ENCODE peak calls at places on chromosomes 12 and 14, in six cellular contexts. One of them, this sample, is unnamed.

GRCh38 chr14:36506732-36507614 is 13.1 kb downstream of the NKX2-1 start:
- DNase-seq in vagina: no peak
- DNase-seq in activated CD4-positive, CD25-positive, alpha-beta regulatory T cell: no peak
- DNase-seq in pancreas: no peak
- DNase-seq in cardiac muscle cell: no peak
- DNase-seq in WTC11: no peak
- DNase-seq in this sample: no peak

GRCh38 chr12:31362759-31363415 is 36.9 kb upstream of the SINHCAF start:
- DNase-seq in vagina: no peak
- DNase-seq in activated CD4-positive, CD25-positive, alpha-beta regulatory T cell: no peak
- DNase-seq in pancreas: no peak
- DNase-seq in cardiac muscle cell: no peak
- DNase-seq in WTC11: peak
- DNase-seq in this sample: no peak

GRCh38 chr12:53051881-53052412 is 2.1 kb downstream of the TNS2 start:
- DNase-seq in vagina: no peak
- DNase-seq in activated CD4-positive, CD25-positive, alpha-beta regulatory T cell: no peak
- DNase-seq in pancreas: peak
- DNase-seq in cardiac muscle cell: peak
- DNase-seq in WTC11: no peak
- DNase-seq in this sample: no peak

GRCh38 chr14:43169722-43170121 is 1337.4 kb downstream of the FSCB start:
- DNase-seq in vagina: no peak
- DNase-seq in activated CD4-positive, CD25-positive, alpha-beta regulatory T cell: no peak
- DNase-seq in pancreas: no peak
- DNase-seq in cardiac muscle cell: no peak
- DNase-seq in WTC11: no peak
- DNase-seq in this sample: no peak

GRCh38 chr12:13390921-13391320 is 194.4 kb downstream of the EMP1 start:
- DNase-seq in vagina: no peak
- DNase-seq in activated CD4-positive, CD25-positive, alpha-beta regulatory T cell: no peak
- DNase-seq in pancreas: no peak
- DNase-seq in cardiac muscle cell: no peak
- DNase-seq in WTC11: no peak
- DNase-seq in this sample: no peak

GRCh38 chr12:62259311-62259992 is 752 bp upstream of the USP15 start:
- DNase-seq in vagina: no peak
- DNase-seq in activated CD4-positive, CD25-positive, alpha-beta regulatory T cell: no peak
- DNase-seq in pancreas: no peak
- DNase-seq in cardiac muscle cell: no peak
- DNase-seq in WTC11: no peak
- DNase-seq in this sample: no peak

GRCh38 chr12:64611430-64612286 is 1.4 kb downstream of the RASSF3 start:
- DNase-seq in vagina: no peak
- DNase-seq in activated CD4-positive, CD25-positive, alpha-beta regulatory T cell: no peak
- DNase-seq in pancreas: peak
- DNase-seq in cardiac muscle cell: peak
- DNase-seq in WTC11: peak
- DNase-seq in this sample: no peak

GRCh38 chr12:19095331-19095730 is 34.2 kb upstream of the PLEKHA5 start:
- DNase-seq in vagina: no peak
- DNase-seq in activated CD4-positive, CD25-positive, alpha-beta regulatory T cell: no peak
- DNase-seq in pancreas: no peak
- DNase-seq in cardiac muscle cell: peak
- DNase-seq in WTC11: no peak
- DNase-seq in this sample: no peak

GRCh38 chr14:24426912-24427536 is 2.4 kb downstream of the CBLN3 start:
- DNase-seq in vagina: peak
- DNase-seq in activated CD4-positive, CD25-positive, alpha-beta regulatory T cell: no peak
- DNase-seq in pancreas: peak
- DNase-seq in cardiac muscle cell: no peak
- DNase-seq in WTC11: peak
- DNase-seq in this sample: no peak

GRCh38 chr14:22939684-22940083 is 10.5 kb upstream of the PRMT5 start:
- DNase-seq in vagina: no peak
- DNase-seq in activated CD4-positive, CD25-positive, alpha-beta regulatory T cell: no peak
- DNase-seq in pancreas: no peak
- DNase-seq in cardiac muscle cell: no peak
- DNase-seq in WTC11: no peak
- DNase-seq in this sample: no peak

GRCh38 chr12:49345048-49345839 is 1.4 kb upstream of the DNAJC22 start:
- DNase-seq in vagina: no peak
- DNase-seq in activated CD4-positive, CD25-positive, alpha-beta regulatory T cell: no peak
- DNase-seq in pancreas: peak
- DNase-seq in cardiac muscle cell: no peak
- DNase-seq in WTC11: no peak
- DNase-seq in this sample: peak

GRCh38 chr12:118357327-118358007 is 15.2 kb downstream of the TAOK3 start:
- DNase-seq in vagina: no peak
- DNase-seq in activated CD4-positive, CD25-positive, alpha-beta regulatory T cell: no peak
- DNase-seq in pancreas: no peak
- DNase-seq in cardiac muscle cell: peak
- DNase-seq in WTC11: no peak
- DNase-seq in this sample: no peak

GRCh38 chr14:90642239-90642717 is 174.0 kb downstream of the TTC7B start:
- DNase-seq in vagina: no peak
- DNase-seq in activated CD4-positive, CD25-positive, alpha-beta regulatory T cell: no peak
- DNase-seq in pancreas: no peak
- DNase-seq in cardiac muscle cell: peak
- DNase-seq in WTC11: peak
- DNase-seq in this sample: no peak

GRCh38 chr12:1593232-1594044 is 943 bp downstream of the FBXL14 start:
- DNase-seq in vagina: no peak
- DNase-seq in activated CD4-positive, CD25-positive, alpha-beta regulatory T cell: no peak
- DNase-seq in pancreas: peak
- DNase-seq in cardiac muscle cell: no peak
- DNase-seq in WTC11: peak
- DNase-seq in this sample: peak

GRCh38 chr14:95151561-95151960 is 5.8 kb downstream of the DICER1 start:
- DNase-seq in vagina: no peak
- DNase-seq in activated CD4-positive, CD25-positive, alpha-beta regulatory T cell: no peak
- DNase-seq in pancreas: no peak
- DNase-seq in cardiac muscle cell: no peak
- DNase-seq in WTC11: no peak
- DNase-seq in this sample: no peak

GRCh38 chr14:28751467-28752058 is 15.0 kb upstream of the FOXG1 start:
- DNase-seq in vagina: no peak
- DNase-seq in activated CD4-positive, CD25-positive, alpha-beta regulatory T cell: no peak
- DNase-seq in pancreas: no peak
- DNase-seq in cardiac muscle cell: peak
- DNase-seq in WTC11: peak
- DNase-seq in this sample: peak

GRCh38 chr12:102680296-102680695 is 199.9 kb upstream of the IGF1 start:
- DNase-seq in vagina: no peak
- DNase-seq in activated CD4-positive, CD25-positive, alpha-beta regulatory T cell: no peak
- DNase-seq in pancreas: no peak
- DNase-seq in cardiac muscle cell: no peak
- DNase-seq in WTC11: no peak
- DNase-seq in this sample: no peak

GRCh38 chr14:22221508-22221907 is 367.5 kb downstream of the DAD1 start:
- DNase-seq in vagina: no peak
- DNase-seq in activated CD4-positive, CD25-positive, alpha-beta regulatory T cell: no peak
- DNase-seq in pancreas: no peak
- DNase-seq in cardiac muscle cell: peak
- DNase-seq in WTC11: no peak
- DNase-seq in this sample: no peak

GRCh38 chr12:67826148-67826547 is 163.1 kb upstream of the IFNG-AS1 start:
- DNase-seq in vagina: no peak
- DNase-seq in activated CD4-positive, CD25-positive, alpha-beta regulatory T cell: no peak
- DNase-seq in pancreas: no peak
- DNase-seq in cardiac muscle cell: no peak
- DNase-seq in WTC11: no peak
- DNase-seq in this sample: no peak

GRCh38 chr14:104264495-104265265 is 126.3 kb downstream of the KIF26A start:
- DNase-seq in vagina: peak
- DNase-seq in activated CD4-positive, CD25-positive, alpha-beta regulatory T cell: no peak
- DNase-seq in pancreas: no peak
- DNase-seq in cardiac muscle cell: no peak
- DNase-seq in WTC11: peak
- DNase-seq in this sample: no peak

GRCh38 chr12:22709292-22709691 is 84.3 kb downstream of the ETNK1 start:
- DNase-seq in vagina: no peak
- DNase-seq in activated CD4-positive, CD25-positive, alpha-beta regulatory T cell: no peak
- DNase-seq in pancreas: no peak
- DNase-seq in cardiac muscle cell: peak
- DNase-seq in WTC11: no peak
- DNase-seq in this sample: peak

GRCh38 chr14:52473557-52473956 is 78.7 kb downstream of the TXNDC16 start:
- DNase-seq in vagina: no peak
- DNase-seq in activated CD4-positive, CD25-positive, alpha-beta regulatory T cell: no peak
- DNase-seq in pancreas: no peak
- DNase-seq in cardiac muscle cell: peak
- DNase-seq in WTC11: no peak
- DNase-seq in this sample: peak

GRCh38 chr14:38505221-38506095 is 249.6 kb upstream of the CLEC14A start:
- DNase-seq in vagina: no peak
- DNase-seq in activated CD4-positive, CD25-positive, alpha-beta regulatory T cell: no peak
- DNase-seq in pancreas: no peak
- DNase-seq in cardiac muscle cell: no peak
- DNase-seq in WTC11: no peak
- DNase-seq in this sample: no peak

GRCh38 chr14:69475194-69475818 is 9.2 kb upstream of the PLEKHD1 start:
- DNase-seq in vagina: no peak
- DNase-seq in activated CD4-positive, CD25-positive, alpha-beta regulatory T cell: no peak
- DNase-seq in pancreas: no peak
- DNase-seq in cardiac muscle cell: peak
- DNase-seq in WTC11: no peak
- DNase-seq in this sample: peak

GRCh38 chr14:68104518-68104917 is 284.9 kb downstream of the RAD51B start:
- DNase-seq in vagina: no peak
- DNase-seq in activated CD4-positive, CD25-positive, alpha-beta regulatory T cell: no peak
- DNase-seq in pancreas: no peak
- DNase-seq in cardiac muscle cell: peak
- DNase-seq in WTC11: no peak
- DNase-seq in this sample: no peak

GRCh38 chr14:23055147-23055550 is 2.2 kb downstream of the CDH24 start:
- DNase-seq in vagina: no peak
- DNase-seq in activated CD4-positive, CD25-positive, alpha-beta regulatory T cell: no peak
- DNase-seq in pancreas: no peak
- DNase-seq in cardiac muscle cell: no peak
- DNase-seq in WTC11: no peak
- DNase-seq in this sample: no peak

GRCh38 chr12:94553130-94553519 is 93.5 kb upstream of the CEP83 start:
- DNase-seq in vagina: no peak
- DNase-seq in activated CD4-positive, CD25-positive, alpha-beta regulatory T cell: no peak
- DNase-seq in pancreas: no peak
- DNase-seq in cardiac muscle cell: peak
- DNase-seq in WTC11: no peak
- DNase-seq in this sample: no peak

GRCh38 chr12:39764944-39765560 is 145.4 kb upstream of the ABCD2 start:
- DNase-seq in vagina: no peak
- DNase-seq in activated CD4-positive, CD25-positive, alpha-beta regulatory T cell: no peak
- DNase-seq in pancreas: no peak
- DNase-seq in cardiac muscle cell: peak
- DNase-seq in WTC11: no peak
- DNase-seq in this sample: peak

GRCh38 chr12:113425960-113426453 is 3.8 kb downstream of the SDSL start:
- DNase-seq in vagina: no peak
- DNase-seq in activated CD4-positive, CD25-positive, alpha-beta regulatory T cell: no peak
- DNase-seq in pancreas: no peak
- DNase-seq in cardiac muscle cell: no peak
- DNase-seq in WTC11: peak
- DNase-seq in this sample: no peak

GRCh38 chr12:107557026-107557425 is 128.6 kb upstream of the PWP1 start:
- DNase-seq in vagina: no peak
- DNase-seq in activated CD4-positive, CD25-positive, alpha-beta regulatory T cell: no peak
- DNase-seq in pancreas: no peak
- DNase-seq in cardiac muscle cell: no peak
- DNase-seq in WTC11: no peak
- DNase-seq in this sample: no peak

GRCh38 chr14:71130491-71131179 is 223.4 kb downstream of the PCNX1 start:
- DNase-seq in vagina: peak
- DNase-seq in activated CD4-positive, CD25-positive, alpha-beta regulatory T cell: no peak
- DNase-seq in pancreas: no peak
- DNase-seq in cardiac muscle cell: peak
- DNase-seq in WTC11: no peak
- DNase-seq in this sample: no peak

GRCh38 chr12:97752129-97752528 is 289.5 kb downstream of the RMST start:
- DNase-seq in vagina: no peak
- DNase-seq in activated CD4-positive, CD25-positive, alpha-beta regulatory T cell: no peak
- DNase-seq in pancreas: no peak
- DNase-seq in cardiac muscle cell: no peak
- DNase-seq in WTC11: no peak
- DNase-seq in this sample: no peak

GRCh38 chr12:2291182-2291832 is 238.5 kb downstream of the CACNA1C start:
- DNase-seq in vagina: no peak
- DNase-seq in activated CD4-positive, CD25-positive, alpha-beta regulatory T cell: no peak
- DNase-seq in pancreas: no peak
- DNase-seq in cardiac muscle cell: peak
- DNase-seq in WTC11: peak
- DNase-seq in this sample: peak

GRCh38 chr12:110694330-110694891 is 5.5 kb upstream of the HVCN1 start:
- DNase-seq in vagina: no peak
- DNase-seq in activated CD4-positive, CD25-positive, alpha-beta regulatory T cell: no peak
- DNase-seq in pancreas: peak
- DNase-seq in cardiac muscle cell: peak
- DNase-seq in WTC11: no peak
- DNase-seq in this sample: no peak

GRCh38 chr12:64826234-64826633 is 1.8 kb downstream of the TBC1D30 start:
- DNase-seq in vagina: no peak
- DNase-seq in activated CD4-positive, CD25-positive, alpha-beta regulatory T cell: no peak
- DNase-seq in pancreas: peak
- DNase-seq in cardiac muscle cell: peak
- DNase-seq in WTC11: peak
- DNase-seq in this sample: peak

GRCh38 chr12:69102856-69103255 is 136.5 kb upstream of the CPSF6 start:
- DNase-seq in vagina: no peak
- DNase-seq in activated CD4-positive, CD25-positive, alpha-beta regulatory T cell: no peak
- DNase-seq in pancreas: no peak
- DNase-seq in cardiac muscle cell: no peak
- DNase-seq in WTC11: no peak
- DNase-seq in this sample: no peak

GRCh38 chr12:48861111-48861510 is 4.6 kb downstream of the RND1 start:
- DNase-seq in vagina: no peak
- DNase-seq in activated CD4-positive, CD25-positive, alpha-beta regulatory T cell: no peak
- DNase-seq in pancreas: no peak
- DNase-seq in cardiac muscle cell: no peak
- DNase-seq in WTC11: no peak
- DNase-seq in this sample: no peak

GRCh38 chr14:79597561-79597960 is 613.7 kb downstream of the DIO2 start:
- DNase-seq in vagina: no peak
- DNase-seq in activated CD4-positive, CD25-positive, alpha-beta regulatory T cell: no peak
- DNase-seq in pancreas: no peak
- DNase-seq in cardiac muscle cell: peak
- DNase-seq in WTC11: no peak
- DNase-seq in this sample: no peak

GRCh38 chr12:121448771-121449315 is 48.9 kb downstream of the RNF34 start:
- DNase-seq in vagina: no peak
- DNase-seq in activated CD4-positive, CD25-positive, alpha-beta regulatory T cell: no peak
- DNase-seq in pancreas: no peak
- DNase-seq in cardiac muscle cell: no peak
- DNase-seq in WTC11: no peak
- DNase-seq in this sample: no peak

GRCh38 chr12:118680361-118680963 is 300.9 kb upstream of the SRRM4 start:
- DNase-seq in vagina: no peak
- DNase-seq in activated CD4-positive, CD25-positive, alpha-beta regulatory T cell: no peak
- DNase-seq in pancreas: no peak
- DNase-seq in cardiac muscle cell: no peak
- DNase-seq in WTC11: peak
- DNase-seq in this sample: no peak

This sample was measured in NCI-H1105.